ENCODE peak calls at places on chromosomes 11 and 22, in four cellular contexts. I, L, J and X are unnamed samples. For H3K9me3, the result is how much of the 10 kb centered on the place peaks cover.

GRCh38 chr11:19660076-19660475 is 52.6 kb upstream of the NAV2 start:
- DNase-seq in I (peak), L (peak), J (no peak), X (no peak)

GRCh38 chr22:43260818-43261217 is 73.9 kb upstream of the TTLL12 start:
- DNase-seq in I (no peak), L (no peak), J (no peak), X (no peak)

GRCh38 chr11:127925430-127925829 is 661.9 kb downstream of the ETS1 start:
- DNase-seq in I (no peak), L (no peak), J (no peak), X (no peak)

GRCh38 chr11:124745835-124746620 is 6.0 kb downstream of the VSIG2 start:
- DNase-seq in I (no peak), L (no peak), J (no peak), X (peak)

GRCh38 chr11:114262681-114263509 is 33.3 kb upstream of the NNMT start:
- DNase-seq in I (peak), L (peak), J (peak), X (no peak)

GRCh38 chr11:12171921-12172320 is 61.5 kb downstream of the MICAL2 start:
- DNase-seq in I (no peak), L (no peak), J (no peak), X (no peak)

GRCh38 chr11:124717421-124717785 is 22.3 kb upstream of the NRGN start:
- DNase-seq in I (no peak), L (peak), J (no peak), X (no peak)

GRCh38 chr11:65718531-65718930 is 2.1 kb downstream of the RNASEH2C start:
- DNase-seq in I (no peak), L (no peak), J (no peak), X (no peak)

GRCh38 chr11:64028398-64029115 is 7.2 kb upstream of the FLRT1 start:
- DNase-seq in I (peak), L (no peak), J (no peak), X (no peak)

GRCh38 chr22:40388231-40388630 is 17.8 kb downstream of the SGSM3 start:
- DNase-seq in I (no peak), L (no peak), J (no peak), X (no peak)

GRCh38 chr11:70764356-70764905 is 366.1 kb downstream of the CTTN start:
- DNase-seq in I (no peak), L (no peak), J (no peak), X (no peak)

GRCh38 chr11:76307978-76308747 is 72.8 kb downstream of the THAP12 start:
- DNase-seq in I (no peak), L (no peak), J (no peak), X (no peak)

GRCh38 chr11:88414981-88415391 is 77.5 kb upstream of the CTSC start:
- DNase-seq in I (no peak), L (peak), J (no peak), X (no peak)

GRCh38 chr11:94649925-94650623 is 82.9 kb downstream of the PIWIL4 start:
- DNase-seq in I (no peak), L (no peak), J (no peak), X (no peak)

GRCh38 chr11:119567667-119568582 is 145.0 kb upstream of the THY1 start:
- DNase-seq in I (peak), L (peak), J (peak), X (no peak)

GRCh38 chr11:102794382-102794781 is 3.6 kb downstream of the MMP1 start:
- DNase-seq in I (peak), L (peak), J (no peak), X (no peak)

GRCh38 chr11:67278135-67278938 is 10.8 kb upstream of the ANKRD13D start:
- DNase-seq in I (no peak), L (no peak), J (peak), X (no peak)

GRCh38 chr22:21866821-21867527 is 471 bp downstream of the MAPK1 start:
- DNase-seq in I (peak), L (peak), J (peak), X (peak)

GRCh38 chr11:75891947-75892739 is 77.1 kb downstream of the UVRAG start:
- DNase-seq in I (no peak), L (no peak), J (no peak), X (no peak)

GRCh38 chr22:26812731-26813130 is 155.3 kb downstream of the MIAT start:
- DNase-seq in I (no peak), L (no peak), J (no peak), X (no peak)

GRCh38 chr11:122920579-122920978 is 38.0 kb downstream of the JHY start:
- DNase-seq in I (no peak), L (no peak), J (no peak), X (no peak)

GRCh38 chr22:24209016-24209415 is 27.7 kb downstream of the SUSD2 start:
- DNase-seq in I (no peak), L (no peak), J (no peak), X (no peak)

GRCh38 chr22:17576475-17576874 is 13.2 kb downstream of the SLC25A18 start:
- DNase-seq in I (no peak), L (peak), J (no peak), X (no peak)

GRCh38 chr11:73516080-73516479 is 81.8 kb downstream of the FAM168A start:
- DNase-seq in I (no peak), L (no peak), J (no peak), X (no peak)

GRCh38 chr22:44394246-44395115 is 81.7 kb upstream of the SHISAL1 start:
- DNase-seq in I (peak), L (no peak), J (peak), X (no peak)

GRCh38 chr11:57762235-57762866 is 749 bp downstream of the CTNND1 start:
- DNase-seq in I (no peak), L (peak), J (no peak), X (peak)

GRCh38 chr11:62889126-62889483 is 8.4 kb downstream of the SLC3A2 start:
- DNase-seq in I (no peak), L (no peak), J (no peak), X (no peak)

GRCh38 chr11:69825037-69825834 is 6.0 kb upstream of the FGF3 start:
- DNase-seq in I (no peak), L (peak), J (no peak), X (peak)

GRCh38 chr22:48366591-48366990 is 1461.1 kb downstream of the BRD1 start:
- DNase-seq in I (no peak), L (no peak), J (peak), X (no peak)
- H3K9me3 ChIP-seq in I (under half), L (under half), J (under half), X (under half)

DNA sequence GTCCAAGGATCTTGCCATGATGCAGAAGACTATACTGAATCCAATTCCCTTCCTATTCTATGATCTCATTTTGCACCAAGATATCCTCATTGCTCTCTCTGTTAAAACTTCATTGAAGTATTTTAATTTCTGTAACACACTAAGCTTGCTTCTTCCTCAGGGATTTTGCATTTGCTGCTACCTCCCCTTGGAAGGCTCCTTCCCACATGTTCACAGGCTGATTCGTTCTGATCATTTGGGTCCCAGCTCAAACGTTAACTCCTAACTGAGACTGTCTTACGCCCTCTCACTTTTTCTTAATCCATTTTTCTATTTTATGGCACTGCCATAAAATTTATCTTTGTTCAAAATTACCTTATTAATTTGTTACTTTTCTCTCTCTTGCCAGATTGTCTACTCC is 713.0 kb upstream of the LRRC4C start:
- DNase-seq in I (no peak), L (no peak), J (no peak), X (no peak)
- H3K9me3 ChIP-seq in I (under half), L (under half), J (under half), X (under half)

GRCh38 chr11:111905391-111905790 is 6.2 kb downstream of the CRYAB start:
- DNase-seq in I (no peak), L (no peak), J (no peak), X (no peak)

GRCh38 chr11:111909378-111909777 is 2.2 kb downstream of the CRYAB start:
- DNase-seq in I (no peak), L (no peak), J (no peak), X (no peak)

GRCh38 chr11:111910637-111911562 is 670 bp downstream of the CRYAB start:
- DNase-seq in I (no peak), L (no peak), J (no peak), X (no peak)

GRCh38 chr11:111908639-111909305 is 2.8 kb downstream of the CRYAB start:
- DNase-seq in I (no peak), L (no peak), J (no peak), X (no peak)

GRCh38 chr11:111906680-111907079 is 4.9 kb downstream of the CRYAB start:
- DNase-seq in I (no peak), L (no peak), J (no peak), X (no peak)
- H3K9me3 ChIP-seq in I (under half), L (under half), J (under half), X (under half)

GRCh38 chr22:48844096-48844675 is 983.5 kb downstream of the BRD1 start:
- DNase-seq in I (no peak), L (no peak), J (peak), X (no peak)
- H3K9me3 ChIP-seq in I (under half), L (under half), J (under half), X (under half)

GRCh38 chr22:48704335-48704734 is 1123.3 kb downstream of the BRD1 start:
- DNase-seq in I (no peak), L (no peak), J (peak), X (no peak)
- H3K9me3 ChIP-seq in I (under half), L (under half), J (under half), X (under half)

GRCh38 chr22:30858976-30859713 is 109.4 kb downstream of the MORC2 start:
- DNase-seq in I (no peak), L (no peak), J (no peak), X (no peak)
- H3K9me3 ChIP-seq in I (under half), L (under half), J (under half), X (under half)

DNA sequence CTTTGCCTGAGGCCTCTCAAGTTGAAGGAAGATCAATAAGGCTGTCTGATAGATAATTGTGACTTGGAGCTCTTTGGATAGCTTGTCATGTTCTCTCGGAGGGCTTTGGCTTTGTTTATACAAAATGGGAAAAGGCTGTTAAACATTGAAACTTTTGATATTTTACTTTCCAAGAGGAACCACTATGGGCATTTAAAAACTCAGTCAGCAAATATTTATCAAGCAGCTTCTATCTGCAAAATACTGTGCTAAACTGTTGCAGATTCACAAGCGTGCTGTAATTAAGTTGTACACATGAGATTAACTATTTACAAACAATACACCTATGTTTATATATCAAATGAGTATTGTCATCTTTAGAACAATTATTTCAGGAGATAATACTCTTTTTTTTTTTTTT is 34.5 kb upstream of the SORL1 start:
- DNase-seq in I (no peak), L (no peak), J (no peak), X (no peak)
- H3K9me3 ChIP-seq in I (under half), L (under half), J (under half), X (under half)

DNA sequence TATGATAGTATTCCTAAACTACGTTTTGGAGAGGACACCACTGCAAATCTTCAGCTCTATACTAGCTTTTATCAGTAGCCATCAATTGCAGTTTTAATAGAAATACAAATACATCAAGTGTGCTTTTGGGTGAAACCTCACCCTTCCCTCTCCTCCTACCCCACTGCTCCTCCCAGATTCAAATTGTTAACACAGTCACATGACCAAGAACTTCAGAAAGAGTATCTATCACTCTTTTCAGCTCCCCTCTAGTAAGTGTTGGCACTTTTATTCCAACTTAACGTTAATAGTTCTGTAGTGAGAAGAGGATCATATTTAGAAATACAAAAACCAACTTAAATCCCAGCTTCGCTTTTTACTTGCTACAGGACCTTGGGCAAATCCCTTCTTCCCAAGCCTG is 17.0 kb downstream of the RRAS2 start:
- DNase-seq in I (no peak), L (no peak), J (no peak), X (no peak)
- H3K9me3 ChIP-seq in I (under half), L (under half), J (under half), X (under half)